ENCODE peak calls at places on chromosomes 1 and 21, in eight cellular contexts. R is cardiac septum; T is anterior cingulate cortex; C is colonic mucosa; Y is stimulated activated CD4-positive, alpha-beta T cell treated with anti-CD3 and anti-CD28 coated beads, Interleukin-15, amount 100 ng/mL, for 1 hour; G is aorta; H is progenitor cell of endocrine pancreas; L is epithelial cell of esophagus. E is an unnamed sample.

GRCh38 chr1:188476606-188477005 is 1647.9 kb downstream of the PLA2G4A start:
- DNase-seq in R (no peak), T (no peak), C (no peak), Y (no peak), G (no peak), H (no peak), L (no peak), E (no peak)

GRCh38 chr1:89757532-89757931 is 63.3 kb upstream of the LRRC8D start:
- DNase-seq in R (no peak), T (peak; percentile 4), C (peak; percentile 33), Y (no peak), G (peak; percentile 63), H (no peak), L (no peak), E (no peak)

GRCh38 chr1:230231739-230232075 is 164.7 kb downstream of the GALNT2 start:
- DNase-seq in R (no peak), T (no peak), C (peak; percentile 87), Y (no peak), G (peak; percentile 87), H (no peak), L (peak; percentile 59), E (no peak)

GRCh38 chr1:51237714-51238403 is 1.8 kb downstream of the RNF11 start:
- DNase-seq in R (no peak), T (no peak), C (peak; percentile 41), Y (no peak), G (no peak), H (no peak), L (peak; percentile 75), E (no peak)

GRCh38 chr1:196651637-196652215 is at the start of gene CFH:
- DNase-seq in R (no peak), T (no peak), C (no peak), Y (no peak), G (no peak), H (no peak), L (peak; percentile 55), E (no peak)

GRCh38 chr1:223486366-223486765 is 93.2 kb downstream of the CCDC185 start:
- DNase-seq in R (peak; percentile 9), T (no peak), C (no peak), Y (no peak), G (no peak), H (no peak), L (no peak), E (no peak)

GRCh38 chr1:167627865-167628641 is 2.0 kb upstream of the RCSD1 start:
- DNase-seq in R (peak; percentile 85), T (no peak), C (no peak), Y (peak; percentile 47), G (no peak), H (no peak), L (no peak), E (no peak)

GRCh38 chr1:199298825-199299224 is 660.0 kb downstream of the PTPRC start:
- DNase-seq in R (no peak), T (no peak), C (no peak), Y (no peak), G (no peak), H (no peak), L (no peak), E (no peak)

GRCh38 chr1:234776875-234777849 is 167.2 kb upstream of the IRF2BP2 start:
- DNase-seq in R (peak; percentile 83), T (no peak), C (no peak), Y (no peak), G (no peak), H (no peak), L (peak; percentile 14), E (peak; percentile 76)

GRCh38 chr21:45319461-45320211 is 31.9 kb upstream of the POFUT2 start:
- DNase-seq in R (peak; percentile 88), T (no peak), C (no peak), Y (no peak), G (peak; percentile 87), H (no peak), L (no peak), E (peak; percentile 94)

GRCh38 chr1:99820546-99820945 is 29.6 kb upstream of the AGL start:
- DNase-seq in R (no peak), T (no peak), C (no peak), Y (no peak), G (no peak), H (no peak), L (no peak), E (no peak)

GRCh38 chr1:209989525-209989924 is 51.5 kb downstream of the SYT14 start:
- DNase-seq in R (no peak), T (no peak), C (no peak), Y (no peak), G (no peak), H (no peak), L (peak; percentile 32), E (no peak)

GRCh38 chr1:168507271-168507670 is 36.5 kb downstream of the XCL2 start:
- DNase-seq in R (no peak), T (no peak), C (no peak), Y (no peak), G (no peak), H (no peak), L (peak; percentile 60), E (no peak)

GRCh38 chr1:157878059-157878458 is 36.5 kb upstream of the CD5L start:
- DNase-seq in R (no peak), T (no peak), C (no peak), Y (no peak), G (no peak), H (no peak), L (peak; percentile 69), E (no peak)

GRCh38 chr1:19646366-19646765 is 2.3 kb downstream of the NBL1 start:
- DNase-seq in R (no peak), T (no peak), C (peak; percentile 91), Y (no peak), G (peak; percentile 58), H (no peak), L (peak; percentile 73), E (no peak)

GRCh38 chr1:110136911-110137310 is 13.4 kb upstream of the SLC6A17 start:
- DNase-seq in R (no peak), T (peak; percentile 89), C (no peak), Y (no peak), G (no peak), H (peak; percentile 16), L (no peak), E (no peak)

GRCh38 chr1:29342351-29342750 is 106.0 kb downstream of the PTPRU start:
- DNase-seq in R (no peak), T (peak; percentile 57), C (no peak), Y (no peak), G (no peak), H (no peak), L (no peak), E (no peak)

GRCh38 chr1:39776400-39776713 is 5.2 kb upstream of the OXCT2 start:
- DNase-seq in R (peak; percentile 57), T (no peak), C (no peak), Y (no peak), G (peak; percentile 51), H (no peak), L (no peak), E (no peak)

GRCh38 chr21:41488080-41488479 is 19.9 kb downstream of the TMPRSS2 start:
- DNase-seq in R (no peak), T (no peak), C (no peak), Y (no peak), G (peak; percentile 44), H (no peak), L (no peak), E (no peak)

GRCh38 chr21:21018841-21019240 is 20.6 kb downstream of the NCAM2 start:
- DNase-seq in R (no peak), T (peak; percentile 11), C (no peak), Y (no peak), G (no peak), H (no peak), L (no peak), E (no peak)

GRCh38 chr1:74266001-74266400 is 30.8 kb downstream of the TNNI3K start:
- DNase-seq in R (no peak), T (no peak), C (no peak), Y (no peak), G (no peak), H (no peak), L (no peak), E (no peak)

GRCh38 chr1:51304360-51304759 is 26.0 kb downstream of the TTC39A start:
- DNase-seq in R (no peak), T (no peak), C (no peak), Y (no peak), G (no peak), H (no peak), L (no peak), E (no peak)

GRCh38 chr1:198125995-198126758 is 30.6 kb upstream of the NEK7 start:
- DNase-seq in R (no peak), T (no peak), C (no peak), Y (no peak), G (no peak), H (no peak), L (peak; percentile 54), E (no peak)

GRCh38 chr1:154698320-154699096 is 90.5 kb upstream of the ADAR start:
- DNase-seq in R (no peak), T (no peak), C (no peak), Y (no peak), G (no peak), H (no peak), L (peak; percentile 42), E (no peak)

GRCh38 chr1:21149430-21149861 is 27.3 kb downstream of the EIF4G3 start:
- DNase-seq in R (no peak), T (no peak), C (peak; percentile 56), Y (no peak), G (no peak), H (no peak), L (peak; percentile 79), E (no peak)

GRCh38 chr1:119885903-119886783 is 10.2 kb downstream of the ADAM30 start:
- DNase-seq in R (no peak), T (peak; percentile 5), C (peak; percentile 68), Y (peak; percentile 21), G (peak; percentile 55), H (peak; percentile 23), L (peak; percentile 66), E (no peak)

GRCh38 chr1:228222548-228222947 is 14.7 kb downstream of the OBSCN start:
- DNase-seq in R (no peak), T (no peak), C (no peak), Y (no peak), G (no peak), H (no peak), L (no peak), E (no peak)

GRCh38 chr1:166133276-166133841 is 33.4 kb downstream of the FAM78B start:
- DNase-seq in R (no peak), T (no peak), C (peak; percentile 24), Y (no peak), G (no peak), H (no peak), L (peak; percentile 6), E (no peak)

GRCh38 chr21:15009964-15010363 is 54.8 kb downstream of the NRIP1 start:
- DNase-seq in R (no peak), T (no peak), C (no peak), Y (no peak), G (no peak), H (no peak), L (no peak), E (no peak)

GRCh38 chr1:154955718-154956513 is at the start of gene PBXIP1:
- DNase-seq in R (peak; percentile 90), T (peak; percentile 76), C (peak; percentile 92), Y (no peak), G (peak; percentile 79), H (peak; percentile 79), L (peak; percentile 88), E (peak; percentile 91)

GRCh38 chr1:179229214-179230140 is at the start of gene ABL2:
- DNase-seq in R (peak; percentile 77), T (peak; percentile 46), C (peak; percentile 53), Y (peak; percentile 46), G (peak; percentile 62), H (peak; percentile 53), L (peak; percentile 40), E (peak; percentile 75)